ENCODE peak calls at places on chromosomes 12 and 14, in eight cellular contexts. H, Z, M, Q, G, O, I and P are unnamed samples.
A peak's percentile ranks its signal among the peaks of the same experiment; 100 is the strongest.

GRCh38 chr12:53725824-53726223 is 1.4 kb downstream of the CALCOCO1 start:
- DNase-seq in H (peak; percentile 41), Z (no peak), M (peak; percentile 49), Q (no peak), G (no peak), O (peak; percentile 19), I (no peak), P (no peak)

GRCh38 chr14:29558516-29558915 is 369.1 kb downstream of the PRKD1 start:
- DNase-seq in H (no peak), Z (no peak), M (no peak), Q (no peak), G (no peak), O (no peak), I (no peak), P (no peak)

GRCh38 chr14:93035917-93036651 is 79.6 kb downstream of the ITPK1 start:
- DNase-seq in H (peak; percentile 78), Z (peak; percentile 61), M (no peak), Q (no peak), G (no peak), O (no peak), I (peak; percentile 22), P (peak; percentile 49)

GRCh38 chr14:20998674-20999366 is at the start of gene SLC39A2:
- DNase-seq in H (no peak), Z (no peak), M (no peak), Q (no peak), G (no peak), O (peak; percentile 82), I (peak; percentile 38), P (no peak)

GRCh38 chr12:14416658-14417057 is 51.2 kb downstream of the ATF7IP start:
- DNase-seq in H (no peak), Z (peak; percentile 22), M (no peak), Q (no peak), G (no peak), O (no peak), I (no peak), P (no peak)

GRCh38 chr12:98644433-98644711 is 216 bp downstream of the IKBIP start:
- DNase-seq in H (no peak), Z (peak; percentile 83), M (peak; percentile 28), Q (no peak), G (no peak), O (peak; percentile 29), I (no peak), P (no peak)

GRCh38 chr12:63915105-63915830 is 70.8 kb downstream of the SRGAP1 start:
- DNase-seq in H (no peak), Z (peak; percentile 85), M (no peak), Q (no peak), G (no peak), O (no peak), I (no peak), P (no peak)

GRCh38 chr12:11705010-11705409 is 55.5 kb downstream of the ETV6 start:
- DNase-seq in H (no peak), Z (peak; percentile 54), M (no peak), Q (no peak), G (no peak), O (no peak), I (no peak), P (peak; percentile 31)

GRCh38 chr12:67519824-67520433 is 128.6 kb upstream of the DYRK2 start:
- DNase-seq in H (no peak), Z (no peak), M (no peak), Q (no peak), G (no peak), O (no peak), I (no peak), P (no peak)

GRCh38 chr12:106978035-106978800 is 8.7 kb downstream of the MTERF2 start:
- DNase-seq in H (no peak), Z (no peak), M (peak; percentile 69), Q (no peak), G (peak; percentile 42), O (peak; percentile 78), I (peak; percentile 83), P (peak; percentile 62)

GRCh38 chr14:37864861-37865718 is 269.7 kb downstream of the TTC6 start:
- DNase-seq in H (no peak), Z (peak; percentile 54), M (peak; percentile 68), Q (no peak), G (no peak), O (peak; percentile 12), I (no peak), P (no peak)

GRCh38 chr14:76696791-76697190 is 64.5 kb upstream of the VASH1 start:
- DNase-seq in H (no peak), Z (no peak), M (no peak), Q (peak; percentile 87), G (no peak), O (no peak), I (no peak), P (no peak)

GRCh38 chr14:73995977-73996378 is 23.1 kb downstream of the ENTPD5 start:
- DNase-seq in H (no peak), Z (no peak), M (peak; percentile 32), Q (no peak), G (no peak), O (peak; percentile 67), I (no peak), P (no peak)

GRCh38 chr12:104480012-104480411 is 23.3 kb downstream of the CHST11 start:
- DNase-seq in H (no peak), Z (no peak), M (no peak), Q (no peak), G (no peak), O (no peak), I (peak; percentile 82), P (no peak)

GRCh38 chr14:104792945-104793702 is 2.4 kb downstream of the AKT1 start:
- DNase-seq in H (no peak), Z (no peak), M (no peak), Q (no peak), G (no peak), O (no peak), I (no peak), P (no peak)

GRCh38 chr12:53459097-53459496 is 7.2 kb downstream of the PCBP2 start:
- DNase-seq in H (no peak), Z (no peak), M (no peak), Q (no peak), G (no peak), O (no peak), I (no peak), P (no peak)

GRCh38 chr14:65415613-65416012 is 3.1 kb downstream of the FUT8 start:
- DNase-seq in H (no peak), Z (no peak), M (no peak), Q (no peak), G (no peak), O (no peak), I (no peak), P (no peak)

GRCh38 chr12:40921563-40922163 is 229.4 kb downstream of the CNTN1 start:
- DNase-seq in H (no peak), Z (peak; percentile 34), M (no peak), Q (no peak), G (no peak), O (no peak), I (peak; percentile 12), P (no peak)

GRCh38 chr12:110689002-110689600 is at the start of gene HVCN1:
- DNase-seq in H (peak; percentile 93), Z (no peak), M (peak; percentile 55), Q (no peak), G (peak; percentile 23), O (peak; percentile 60), I (peak; percentile 28), P (peak; percentile 56)

GRCh38 chr14:99213101-99213500 is 58.9 kb downstream of the BCL11B start:
- DNase-seq in H (peak; percentile 47), Z (no peak), M (no peak), Q (no peak), G (no peak), O (no peak), I (no peak), P (no peak)

GRCh38 chr14:81686512-81686911 is 152.9 kb upstream of the SEL1L start:
- DNase-seq in H (no peak), Z (no peak), M (no peak), Q (no peak), G (no peak), O (no peak), I (no peak), P (no peak)

GRCh38 chr12:65275627-65276026 is 2.9 kb upstream of the MSRB3 start:
- DNase-seq in H (no peak), Z (no peak), M (no peak), Q (no peak), G (no peak), O (no peak), I (no peak), P (no peak)

GRCh38 chr12:76984566-76984965 is 80.8 kb downstream of the E2F7 start:
- DNase-seq in H (peak; percentile 62), Z (no peak), M (no peak), Q (no peak), G (no peak), O (no peak), I (peak; percentile 5), P (no peak)

GRCh38 chr14:105911006-105911847 is 384.8 kb downstream of the TMEM121 start:
- DNase-seq in H (peak; percentile 64), Z (no peak), M (no peak), Q (no peak), G (no peak), O (no peak), I (no peak), P (no peak)
- TF ChIP-seq POLR2A in H (no peak), Z (no peak), M (no peak), Q (no peak), G (no peak), O (no peak), I (no peak), P (no peak)

GRCh38 chr14:79378020-79378419 is 833.3 kb downstream of the DIO2 start:
- DNase-seq in H (no peak), Z (no peak), M (no peak), Q (no peak), G (no peak), O (no peak), I (no peak), P (no peak)
- H3K27ac ChIP-seq in H (no peak overlapping the region), Z (no peak overlapping the region), M (no peak overlapping the region), Q (no peak overlapping the region), G (no peak overlapping the region), O (no peak overlapping the region), I (no peak overlapping the region), P (no peak overlapping the region)

GRCh38 chr12:78863482-78864427 is 819 bp upstream of the SYT1 start:
- DNase-seq in H (peak; percentile 72), Z (peak; percentile 86), M (no peak), Q (no peak), G (peak; percentile 14), O (peak; percentile 38), I (no peak), P (peak; percentile 66)
- TF ChIP-seq CTCF in H (no peak), Z (no peak), M (no peak), Q (no peak), G (no peak), O (no peak), I (no peak), P (no peak)

DNA sequence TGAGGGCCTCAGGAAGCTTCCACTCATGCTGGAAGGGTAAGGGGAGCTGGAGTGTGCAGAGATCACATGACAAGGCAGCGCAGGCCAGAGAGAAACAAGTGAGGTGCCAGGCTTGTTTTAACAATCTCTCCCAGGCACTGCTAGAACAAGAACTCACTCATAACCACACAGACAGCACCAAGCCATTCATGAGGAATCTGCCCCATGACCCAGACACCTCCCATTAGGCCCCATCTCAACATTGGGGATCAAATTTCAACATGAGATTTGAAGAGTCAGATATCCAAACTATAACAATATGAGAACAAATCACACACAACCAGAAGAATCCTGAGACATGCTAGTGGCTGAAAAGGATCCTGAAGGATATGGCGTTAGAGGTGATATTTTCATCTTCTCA is 21.9 kb downstream of the OR6J1 start:
- DNase-seq in H (no peak), Z (no peak), M (no peak), Q (no peak), G (no peak), O (no peak), I (no peak), P (no peak)
- TF ChIP-seq POLR2A in H (no peak), Z (no peak), M (no peak), Q (no peak), G (no peak), O (no peak), I (no peak), P (no peak)

GRCh38 chr12:124392271-124392990 is 97.5 kb downstream of the RFLNA start:
- DNase-seq in H (peak; percentile 85), Z (peak; percentile 92), M (no peak), Q (no peak), G (no peak), O (peak; percentile 40), I (no peak), P (no peak)
- H3K27ac ChIP-seq in H (peak overlapping the region; percentile 93), Z (peak overlapping the region; percentile 99), M (peak overlapping the region; percentile 95), Q (peak overlapping the region; percentile 95), G (peak overlapping the region; percentile 88), O (peak overlapping the region; percentile 91), I (no peak overlapping the region), P (peak overlapping the region; percentile 90)